ENCODE peak calls at places on chromosomes 7 and 10, in six cellular contexts. O, A, X, V, I and B are unnamed samples.

GRCh38 chr7:55160539-55160938 is 141.7 kb downstream of the EGFR start:
- DNase-seq in O (no peak), A (peak), X (no peak), V (no peak), I (no peak), B (no peak)

GRCh38 chr10:45443101-45444009 is 69.3 kb downstream of the ALOX5 start:
- DNase-seq in O (no peak), A (no peak), X (no peak), V (peak), I (no peak), B (no peak)

GRCh38 chr7:132183822-132184380 is 392.4 kb downstream of the PLXNA4 start:
- DNase-seq in O (no peak), A (no peak), X (no peak), V (no peak), I (no peak), B (no peak)

GRCh38 chr10:124955872-124956271 is 13.9 kb downstream of the ZRANB1 start:
- DNase-seq in O (no peak), A (no peak), X (no peak), V (no peak), I (no peak), B (no peak)

GRCh38 chr10:10527861-10528562 is 489.7 kb upstream of the CELF2 start:
- DNase-seq in O (no peak), A (no peak), X (no peak), V (no peak), I (no peak), B (no peak)

GRCh38 chr10:97596101-97597055 is 6.9 kb downstream of the C10orf62 start:
- DNase-seq in O (peak), A (peak), X (no peak), V (no peak), I (no peak), B (peak)

GRCh38 chr10:125123363-125124113 is 36.8 kb downstream of the CTBP2 start:
- DNase-seq in O (no peak), A (peak), X (peak), V (peak), I (no peak), B (peak)

GRCh38 chr10:97459933-97460332 is 14.0 kb downstream of the ZDHHC16 start:
- DNase-seq in O (no peak), A (no peak), X (no peak), V (no peak), I (no peak), B (no peak)

GRCh38 chr10:49254556-49255318 is 44.2 kb upstream of the C10orf71 start:
- DNase-seq in O (no peak), A (no peak), X (no peak), V (no peak), I (no peak), B (no peak)

DNA sequence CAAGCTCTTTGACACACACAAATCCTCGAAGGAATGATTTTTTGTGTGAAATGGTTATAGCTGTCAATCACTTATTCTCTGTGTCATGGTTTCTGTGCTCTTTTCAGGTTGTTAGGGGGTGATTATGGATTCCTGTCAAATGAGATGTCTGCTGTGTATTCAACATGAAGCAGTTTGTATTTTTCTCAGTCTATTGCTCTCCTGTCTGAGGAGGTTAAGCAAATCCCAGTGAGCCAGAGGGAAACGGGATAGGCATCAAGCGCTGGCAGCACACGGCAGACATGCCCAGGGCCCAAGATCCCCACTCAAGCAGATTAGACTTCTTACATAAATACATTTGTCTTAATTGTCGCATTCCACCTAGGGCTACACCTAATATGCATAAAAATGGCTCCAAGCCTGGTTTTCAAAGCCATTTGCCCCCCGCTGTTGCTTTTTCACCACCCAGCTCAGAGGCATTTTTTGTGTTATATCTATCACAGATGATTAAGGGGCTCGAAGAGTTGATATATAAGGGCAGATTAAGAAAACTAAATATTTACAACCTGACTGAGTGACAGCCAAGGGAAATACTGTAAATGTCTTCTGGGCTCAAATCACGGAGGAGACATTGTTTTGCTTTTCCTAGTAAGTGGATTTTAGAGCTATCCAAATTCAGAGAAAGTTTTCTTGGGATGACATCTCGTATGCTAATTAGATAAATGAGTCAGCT is 192.7 kb upstream of the LRGUK start:
- DNase-seq in O (no peak), A (no peak), X (no peak), V (no peak), I (no peak), B (no peak)
- H3K4me3 ChIP-seq in O (no peak), A (no peak), X (no peak), V (no peak), I (no peak), B (no peak)

GRCh38 chr10:60524541-60524940 is 134.9 kb upstream of the ANK3 start:
- DNase-seq in O (peak), A (peak), X (no peak), V (no peak), I (no peak), B (no peak)
- TF ChIP-seq CTCF in O (no peak), A (no peak), X (no peak), V (no peak), I (no peak), B (no peak)

GRCh38 chr7:2616387-2616966 is 15.3 kb upstream of the TTYH3 start:
- DNase-seq in O (no peak), A (no peak), X (no peak), V (no peak), I (no peak), B (no peak)

GRCh38 chr7:2613113-2613925 is 18.5 kb upstream of the TTYH3 start:
- DNase-seq in O (no peak), A (no peak), X (no peak), V (no peak), I (peak), B (no peak)

GRCh38 chr7:2612445-2613112 is 19.2 kb upstream of the TTYH3 start:
- DNase-seq in O (no peak), A (no peak), X (no peak), V (no peak), I (peak), B (no peak)

GRCh38 chr7:2613926-2614613 is 17.7 kb upstream of the TTYH3 start:
- DNase-seq in O (no peak), A (peak), X (no peak), V (peak), I (peak), B (no peak)

GRCh38 chr7:2614646-2615330 is 17.0 kb upstream of the TTYH3 start:
- DNase-seq in O (no peak), A (peak), X (no peak), V (no peak), I (peak), B (no peak)
- H3K4me3 ChIP-seq in O (no peak), A (peak), X (no peak), V (no peak), I (no peak), B (no peak)

GRCh38 chr7:121544199-121544598 is 148.1 kb upstream of the FAM3C start:
- DNase-seq in O (no peak), A (no peak), X (no peak), V (no peak), I (no peak), B (no peak)
- TF ChIP-seq CTCF in O (no peak), A (no peak), X (no peak), V (no peak), I (no peak), B (no peak)

GRCh38 chr10:70364001-70364771 is 18.2 kb downstream of the LRRC20 start:
- DNase-seq in O (peak), A (peak), X (no peak), V (peak), I (peak), B (peak)
- H3K4me3 ChIP-seq in O (peak), A (peak), X (no peak), V (peak), I (no peak), B (no peak)

DNA sequence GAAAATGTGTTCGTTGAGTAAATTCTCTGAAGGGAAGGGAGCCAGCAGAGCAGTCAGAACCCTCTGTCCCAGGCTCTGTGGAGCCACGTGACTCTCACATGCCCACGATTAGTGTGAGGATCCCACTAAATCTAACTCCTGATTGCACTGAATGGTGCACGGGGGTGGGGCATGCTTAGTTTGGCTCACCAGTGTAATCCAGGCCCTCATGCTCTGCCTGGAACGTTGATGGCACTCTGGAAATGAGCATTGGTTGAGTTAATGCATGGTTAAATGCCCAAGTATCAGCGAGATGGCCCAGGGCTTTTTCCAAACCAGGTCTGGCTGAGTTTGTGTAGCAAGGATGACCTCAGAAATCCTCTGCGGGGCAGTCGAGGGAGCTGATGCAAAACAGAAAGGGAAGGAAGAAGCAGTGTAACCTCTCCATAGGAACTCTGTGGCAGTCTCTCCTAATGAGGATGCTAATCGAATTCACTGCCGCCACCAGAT is 98.3 kb downstream of the C10orf105 start:
- DNase-seq in O (no peak), A (peak), X (no peak), V (no peak), I (peak), B (no peak)
- TF ChIP-seq CTCF in O (peak), A (no peak), X (no peak), V (no peak), I (peak), B (peak)

GRCh38 chr7:137877301-137877700 is 30.5 kb upstream of the DGKI start:
- DNase-seq in O (no peak), A (no peak), X (no peak), V (no peak), I (no peak), B (no peak)

GRCh38 chr7:137880432-137880831 is 33.7 kb upstream of the DGKI start:
- DNase-seq in O (peak), A (peak), X (no peak), V (no peak), I (no peak), B (no peak)

GRCh38 chr7:137879357-137880158 is 32.8 kb upstream of the DGKI start:
- DNase-seq in O (no peak), A (peak), X (no peak), V (no peak), I (no peak), B (no peak)

GRCh38 chr7:137875746-137876145 is 29.0 kb upstream of the DGKI start:
- DNase-seq in O (no peak), A (no peak), X (no peak), V (no peak), I (no peak), B (no peak)

GRCh38 chr7:137878333-137878961 is 31.7 kb upstream of the DGKI start:
- DNase-seq in O (no peak), A (peak), X (no peak), V (no peak), I (no peak), B (no peak)
- H3K4me3 ChIP-seq in O (no peak), A (no peak), X (no peak), V (no peak), I (no peak), B (no peak)

DNA sequence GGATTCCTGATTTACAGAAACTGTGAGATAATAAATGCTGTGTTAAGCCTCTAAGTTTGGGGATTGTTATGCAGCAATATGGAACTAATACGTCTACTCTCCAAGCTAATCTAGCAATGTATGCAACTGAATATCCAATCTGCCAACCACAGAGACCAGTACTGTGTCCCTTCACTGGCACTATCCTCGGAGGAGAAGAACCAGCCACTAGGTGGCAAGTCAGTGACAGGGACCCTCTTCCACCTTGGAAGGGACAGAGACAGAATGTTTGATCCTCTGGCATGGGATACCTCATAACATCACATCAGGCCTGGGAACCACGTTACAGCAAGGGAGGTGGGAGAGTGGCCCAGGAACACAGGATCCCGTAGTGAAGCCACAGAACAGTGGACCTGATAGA is 96.4 kb downstream of the CREM start:
- DNase-seq in O (no peak), A (no peak), X (no peak), V (no peak), I (no peak), B (no peak)
- TF ChIP-seq CTCF in O (no peak), A (no peak), X (peak), V (no peak), I (peak), B (peak)